ENCODE peak calls at places on chromosomes 16 and 17, in nine cellular contexts. X is heart right ventricle; Z is neuronal stem cell; E is heart left ventricle; M is CD4-positive, CD25-positive, alpha-beta regulatory T cell; U is pancreas; S is HCT116; L is stomach; J is iPS DF 6.9. H is an unnamed sample.

GRCh38 chr16:15032547-15033308 is 23.1 kb downstream of the NTAN1 start:
- DNase-seq in U (no peak), M (no peak), J (no peak), S (no peak), X (no peak), L (no peak), Z (no peak), E (no peak), H (peak; percentile 53)

GRCh38 chr16:81723098-81723723 is 55.9 kb upstream of the PLCG2 start:
- DNase-seq in M (peak; percentile 76), E (peak; percentile 51), Z (peak; percentile 82), S (peak; percentile 92), U (no peak), X (no peak), J (no peak), L (no peak), H (peak; percentile 90)

GRCh38 chr17:4759776-4760236 is 11.9 kb upstream of the TM4SF5 start:
- DNase-seq in S (no peak), E (no peak), L (no peak), X (no peak), J (no peak), M (no peak), Z (no peak), U (no peak), H (no peak)

GRCh38 chr17:79027274-79027924 is 3.4 kb downstream of the C1QTNF1 start:
- DNase-seq in S (no peak), L (no peak), J (no peak), U (no peak), Z (no peak), M (no peak), E (no peak), X (no peak), H (no peak)

GRCh38 chr17:66309793-66310192 is 7.4 kb downstream of the PRKCA start:
- DNase-seq in M (no peak), E (no peak), U (no peak), S (no peak), X (no peak), L (no peak), J (no peak), Z (no peak), H (no peak)

GRCh38 chr16:59698341-59698979 is 964.3 kb upstream of the GOT2 start:
- DNase-seq in Z (no peak), L (no peak), U (no peak), M (no peak), S (no peak), X (no peak), J (no peak), E (no peak), H (no peak)

GRCh38 chr16:5044011-5044540 is 10.3 kb upstream of the NAGPA start:
- DNase-seq in L (no peak), S (no peak), U (no peak), J (no peak), E (no peak), Z (no peak), M (no peak), X (no peak), H (no peak)

GRCh38 chr17:55208078-55208812 is 56.5 kb upstream of the HLF start:
- DNase-seq in E (no peak), S (no peak), M (no peak), U (no peak), J (no peak), Z (no peak), X (no peak), L (no peak), H (peak; percentile 93)

GRCh38 chr16:48580925-48581500 is 29.0 kb downstream of the N4BP1 start:
- DNase-seq in Z (no peak), J (no peak), L (no peak), M (no peak), S (no peak), U (no peak), X (no peak), E (no peak), H (no peak)

GRCh38 chr17:42989726-42990652 is 8.2 kb upstream of the RPL27 start:
- DNase-seq in S (no peak), X (no peak), U (no peak), M (no peak), E (no peak), J (no peak), L (no peak), Z (no peak), H (no peak)

GRCh38 chr17:48878920-48879898 is 13.4 kb upstream of the ATP5MC1 start:
- DNase-seq in Z (peak; percentile 70), M (peak; percentile 74), X (no peak), U (no peak), J (peak; percentile 79), L (peak; percentile 53), S (peak; percentile 82), E (peak; percentile 42), H (peak; percentile 82)

GRCh38 chr17:28612936-28613872 is 781 bp downstream of the RSKR start:
- DNase-seq in S (no peak), M (peak; percentile 43), L (peak; percentile 33), E (no peak), Z (peak; percentile 44), X (no peak), J (no peak), U (no peak), H (peak; percentile 62)

GRCh38 chr16:21033707-21034106 is 116.9 kb downstream of the DNAH3 start:
- DNase-seq in E (peak; percentile 74), L (no peak), U (peak; percentile 15), X (peak; percentile 34), Z (no peak), M (no peak), J (no peak), S (no peak), H (peak; percentile 6)

GRCh38 chr17:7560172-7561027 is 1.3 kb upstream of the SENP3 start:
- DNase-seq in J (peak; percentile 81), E (peak; percentile 59), M (no peak), U (peak; percentile 73), Z (peak; percentile 67), L (peak; percentile 81), X (peak; percentile 58), S (no peak), H (peak; percentile 83)

GRCh38 chr17:40953876-40954275 is 12.9 kb downstream of the KRT39 start:
- DNase-seq in J (no peak), E (no peak), X (no peak), S (peak; percentile 85), U (no peak), M (no peak), Z (no peak), L (no peak), H (no peak)

GRCh38 chr17:2238432-2239169 is 65.0 kb downstream of the SMG6 start:
- DNase-seq in S (no peak), L (no peak), Z (no peak), J (no peak), X (peak; percentile 42), E (peak; percentile 59), M (no peak), U (no peak), H (no peak)

GRCh38 chr16:4327386-4327781 is 11.5 kb downstream of the GLIS2 start:
- DNase-seq in M (no peak), X (no peak), Z (no peak), L (no peak), J (no peak), U (no peak), E (no peak), S (no peak), H (no peak)

GRCh38 chr16:49608801-49609200 is 235.2 kb downstream of the C16orf78 start:
- DNase-seq in J (no peak), X (no peak), E (no peak), M (no peak), U (no peak), S (peak; percentile 24), L (no peak), Z (no peak), H (peak; percentile 35)

GRCh38 chr16:50711040-50711439 is 17.6 kb downstream of the NOD2 start:
- DNase-seq in X (no peak), U (no peak), S (no peak), Z (no peak), M (no peak), J (no peak), L (no peak), E (no peak), H (no peak)

GRCh38 chr16:67521095-67521804 is 7.4 kb upstream of the RIPOR1 start:
- DNase-seq in X (peak; percentile 95), J (peak; percentile 90), E (peak; percentile 95), U (peak; percentile 92), S (peak; percentile 93), M (peak; percentile 92), L (peak; percentile 98), Z (peak; percentile 99), H (peak; percentile 98)
- H3K4me1 ChIP-seq in X (peaks cover 4% of the 10 kb centered on the region), J (no peaks in the 10 kb centered on the region), E (peaks cover 5% of the 10 kb centered on the region), U (no peaks in the 10 kb centered on the region), S (peaks cover 29% of the 10 kb centered on the region), M (peaks cover 7% of the 10 kb centered on the region), L (no peaks in the 10 kb centered on the region), Z (peaks cover 2% of the 10 kb centered on the region), H (no peaks in the 10 kb centered on the region)

GRCh38 chr16:10122026-10122425 is 60.2 kb downstream of the GRIN2A start:
- DNase-seq in U (no peak), E (no peak), X (no peak), J (no peak), S (no peak), M (no peak), Z (no peak), L (no peak), H (no peak)
- H3K4me3 ChIP-seq in U (no peak overlapping the region), E (no peak overlapping the region), X (no peak overlapping the region), J (no peak overlapping the region), S (no peak overlapping the region), M (no peak overlapping the region), Z (no peak overlapping the region), L (no peak overlapping the region), H (no peak overlapping the region)

DNA sequence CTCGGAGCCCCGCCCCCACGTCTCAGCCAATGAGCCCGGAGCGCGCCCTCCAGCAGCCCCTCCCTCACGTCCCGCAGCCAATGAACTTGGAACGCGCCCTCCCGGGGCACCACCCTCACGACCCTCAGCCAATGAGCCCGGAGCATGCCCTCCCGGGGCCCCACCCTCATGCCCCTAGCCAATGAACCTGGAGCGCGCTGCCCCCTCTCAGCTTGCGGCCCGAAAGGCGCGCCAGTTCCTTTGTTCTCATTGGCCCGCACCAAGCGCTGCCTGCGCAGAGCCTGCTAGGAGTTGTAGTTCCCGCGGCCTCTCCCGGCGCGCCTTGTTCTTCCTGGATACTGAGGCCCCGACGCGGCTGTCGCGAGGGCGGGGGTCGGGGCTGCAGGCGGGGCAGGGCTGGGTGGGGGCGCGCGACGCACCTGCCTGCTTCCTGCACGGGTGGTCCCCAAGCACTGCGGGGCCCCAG is at the start of gene LRRC45:
- DNase-seq in J (peak; percentile 98), X (peak; percentile 100), L (peak; percentile 100), S (peak; percentile 100), M (peak; percentile 100), Z (peak; percentile 99), E (peak; percentile 100), U (peak; percentile 100), H (peak; percentile 100)
- H3K4me1 ChIP-seq in J (peaks cover 1% of the 10 kb centered on the region), X (peaks cover 22% of the 10 kb centered on the region), L (peaks cover 62% of the 10 kb centered on the region), S (peaks cover 47% of the 10 kb centered on the region), M (peaks cover 31% of the 10 kb centered on the region), Z (peaks cover 9% of the 10 kb centered on the region), E (peaks cover 20% of the 10 kb centered on the region), U (peaks cover 14% of the 10 kb centered on the region), H (peaks cover 20% of the 10 kb centered on the region)

DNA sequence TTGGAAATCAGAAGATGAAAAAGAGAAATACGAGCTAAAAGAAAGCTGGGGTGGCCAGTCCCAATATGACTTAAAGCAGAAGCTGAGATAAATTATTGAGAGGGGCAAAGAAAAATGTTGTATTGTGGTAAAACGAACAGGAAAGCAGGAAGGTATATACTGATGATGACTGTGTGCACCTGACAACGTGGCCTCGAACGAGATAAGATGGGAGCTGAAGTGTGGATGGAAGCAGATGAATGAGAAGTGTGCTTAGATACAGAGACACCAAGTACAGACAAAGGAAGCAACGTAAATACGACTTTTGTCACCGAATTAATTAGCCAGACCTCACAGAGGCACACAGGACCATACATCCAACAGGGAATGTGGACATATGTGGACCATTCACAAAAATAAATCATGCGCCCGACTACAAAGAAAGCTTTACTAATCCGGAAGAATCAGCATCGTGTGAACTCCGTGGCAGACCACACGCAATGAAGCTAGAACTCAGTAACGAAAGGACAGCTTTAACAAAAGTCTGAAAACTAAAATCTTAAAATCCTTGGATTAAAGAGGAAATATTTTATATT is 218.7 kb downstream of the RPTOR start:
- DNase-seq in E (no peak), M (no peak), U (no peak), J (no peak), Z (no peak), S (no peak), X (no peak), L (no peak), H (no peak)
- H3K4me3 ChIP-seq in E (no peak overlapping the region), M (no peak overlapping the region), U (no peak overlapping the region), J (no peak overlapping the region), Z (no peak overlapping the region), S (no peak overlapping the region), X (no peak overlapping the region), L (no peak overlapping the region), H (no peak overlapping the region)